ENCODE peak calls at places on chromosomes 12 and 14, in five cellular contexts. One of them, this sample, is unnamed.

GRCh38 chr14:100738269-100738691 is 11.6 kb downstream of the DLK1 start:
- DNase-seq in right cardiac atrium: no peak
- DNase-seq in naive thymus-derived CD8-positive, alpha-beta T cell: no peak
- DNase-seq in activated effector memory CD4-positive, alpha-beta T cell treated with anti-CD3 and anti-CD28 coated beads, Interleukin-2, amount 50 U/mL, for 16 hours: peak
- DNase-seq in central memory CD4-positive, alpha-beta T cell: no peak
- DNase-seq in this sample: no peak

GRCh38 chr12:46320731-46321130 is 51.8 kb downstream of the SLC38A2 start:
- DNase-seq in right cardiac atrium: no peak
- DNase-seq in naive thymus-derived CD8-positive, alpha-beta T cell: no peak
- DNase-seq in activated effector memory CD4-positive, alpha-beta T cell treated with anti-CD3 and anti-CD28 coated beads, Interleukin-2, amount 50 U/mL, for 16 hours: no peak
- DNase-seq in central memory CD4-positive, alpha-beta T cell: no peak
- DNase-seq in this sample: no peak

GRCh38 chr14:83473846-83474245 is 1940.2 kb upstream of the SEL1L start:
- DNase-seq in right cardiac atrium: no peak
- DNase-seq in naive thymus-derived CD8-positive, alpha-beta T cell: no peak
- DNase-seq in activated effector memory CD4-positive, alpha-beta T cell treated with anti-CD3 and anti-CD28 coated beads, Interleukin-2, amount 50 U/mL, for 16 hours: no peak
- DNase-seq in central memory CD4-positive, alpha-beta T cell: no peak
- DNase-seq in this sample: no peak

GRCh38 chr14:106845286-106846087 is 1319.1 kb downstream of the TMEM121 start:
- DNase-seq in right cardiac atrium: no peak
- DNase-seq in naive thymus-derived CD8-positive, alpha-beta T cell: peak
- DNase-seq in activated effector memory CD4-positive, alpha-beta T cell treated with anti-CD3 and anti-CD28 coated beads, Interleukin-2, amount 50 U/mL, for 16 hours: peak
- DNase-seq in central memory CD4-positive, alpha-beta T cell: peak
- DNase-seq in this sample: peak

GRCh38 chr14:39247256-39247655 is 13.5 kb downstream of the MIA2 start:
- DNase-seq in right cardiac atrium: no peak
- DNase-seq in naive thymus-derived CD8-positive, alpha-beta T cell: no peak
- DNase-seq in activated effector memory CD4-positive, alpha-beta T cell treated with anti-CD3 and anti-CD28 coated beads, Interleukin-2, amount 50 U/mL, for 16 hours: no peak
- DNase-seq in central memory CD4-positive, alpha-beta T cell: no peak
- DNase-seq in this sample: no peak

GRCh38 chr12:109767456-109767855 is 53.8 kb downstream of the FAM222A start:
- DNase-seq in right cardiac atrium: no peak
- DNase-seq in naive thymus-derived CD8-positive, alpha-beta T cell: no peak
- DNase-seq in activated effector memory CD4-positive, alpha-beta T cell treated with anti-CD3 and anti-CD28 coated beads, Interleukin-2, amount 50 U/mL, for 16 hours: no peak
- DNase-seq in central memory CD4-positive, alpha-beta T cell: no peak
- DNase-seq in this sample: no peak

GRCh38 chr14:92978229-92979021 is 55.5 kb downstream of the CHGA start:
- DNase-seq in right cardiac atrium: no peak
- DNase-seq in naive thymus-derived CD8-positive, alpha-beta T cell: no peak
- DNase-seq in activated effector memory CD4-positive, alpha-beta T cell treated with anti-CD3 and anti-CD28 coated beads, Interleukin-2, amount 50 U/mL, for 16 hours: no peak
- DNase-seq in central memory CD4-positive, alpha-beta T cell: no peak
- DNase-seq in this sample: no peak

GRCh38 chr14:89719371-89720075 is 235.0 kb downstream of the EFCAB11 start:
- DNase-seq in right cardiac atrium: no peak
- DNase-seq in naive thymus-derived CD8-positive, alpha-beta T cell: no peak
- DNase-seq in activated effector memory CD4-positive, alpha-beta T cell treated with anti-CD3 and anti-CD28 coated beads, Interleukin-2, amount 50 U/mL, for 16 hours: no peak
- DNase-seq in central memory CD4-positive, alpha-beta T cell: no peak
- DNase-seq in this sample: no peak

GRCh38 chr14:47269788-47270492 is 405.5 kb downstream of the MDGA2 start:
- DNase-seq in right cardiac atrium: no peak
- DNase-seq in naive thymus-derived CD8-positive, alpha-beta T cell: no peak
- DNase-seq in activated effector memory CD4-positive, alpha-beta T cell treated with anti-CD3 and anti-CD28 coated beads, Interleukin-2, amount 50 U/mL, for 16 hours: no peak
- DNase-seq in central memory CD4-positive, alpha-beta T cell: no peak
- DNase-seq in this sample: no peak

GRCh38 chr14:56268653-56269052 is 150.4 kb downstream of the PELI2 start:
- DNase-seq in right cardiac atrium: no peak
- DNase-seq in naive thymus-derived CD8-positive, alpha-beta T cell: no peak
- DNase-seq in activated effector memory CD4-positive, alpha-beta T cell treated with anti-CD3 and anti-CD28 coated beads, Interleukin-2, amount 50 U/mL, for 16 hours: no peak
- DNase-seq in central memory CD4-positive, alpha-beta T cell: no peak
- DNase-seq in this sample: no peak

GRCh38 chr12:72295744-72296143 is 23.6 kb downstream of the TRHDE start:
- DNase-seq in right cardiac atrium: no peak
- DNase-seq in naive thymus-derived CD8-positive, alpha-beta T cell: no peak
- DNase-seq in activated effector memory CD4-positive, alpha-beta T cell treated with anti-CD3 and anti-CD28 coated beads, Interleukin-2, amount 50 U/mL, for 16 hours: no peak
- DNase-seq in central memory CD4-positive, alpha-beta T cell: no peak
- DNase-seq in this sample: no peak

GRCh38 chr14:53509227-53509822 is 356.2 kb upstream of the DDHD1 start:
- DNase-seq in right cardiac atrium: peak
- DNase-seq in naive thymus-derived CD8-positive, alpha-beta T cell: no peak
- DNase-seq in activated effector memory CD4-positive, alpha-beta T cell treated with anti-CD3 and anti-CD28 coated beads, Interleukin-2, amount 50 U/mL, for 16 hours: no peak
- DNase-seq in central memory CD4-positive, alpha-beta T cell: no peak
- DNase-seq in this sample: no peak

GRCh38 chr14:45039390-45039789 is 44.5 kb upstream of the PRPF39 start:
- DNase-seq in right cardiac atrium: no peak
- DNase-seq in naive thymus-derived CD8-positive, alpha-beta T cell: no peak
- DNase-seq in activated effector memory CD4-positive, alpha-beta T cell treated with anti-CD3 and anti-CD28 coated beads, Interleukin-2, amount 50 U/mL, for 16 hours: no peak
- DNase-seq in central memory CD4-positive, alpha-beta T cell: no peak
- DNase-seq in this sample: no peak

GRCh38 chr14:88210426-88210825 is 112.6 kb downstream of the KCNK10 start:
- DNase-seq in right cardiac atrium: no peak
- DNase-seq in naive thymus-derived CD8-positive, alpha-beta T cell: no peak
- DNase-seq in activated effector memory CD4-positive, alpha-beta T cell treated with anti-CD3 and anti-CD28 coated beads, Interleukin-2, amount 50 U/mL, for 16 hours: no peak
- DNase-seq in central memory CD4-positive, alpha-beta T cell: no peak
- DNase-seq in this sample: no peak

GRCh38 chr14:73176673-73177072 is 40.4 kb downstream of the PSEN1 start:
- DNase-seq in right cardiac atrium: no peak
- DNase-seq in naive thymus-derived CD8-positive, alpha-beta T cell: no peak
- DNase-seq in activated effector memory CD4-positive, alpha-beta T cell treated with anti-CD3 and anti-CD28 coated beads, Interleukin-2, amount 50 U/mL, for 16 hours: no peak
- DNase-seq in central memory CD4-positive, alpha-beta T cell: no peak
- DNase-seq in this sample: no peak

GRCh38 chr12:47242426-47242825 is 162.7 kb upstream of the AMIGO2 start:
- DNase-seq in right cardiac atrium: no peak
- DNase-seq in naive thymus-derived CD8-positive, alpha-beta T cell: no peak
- DNase-seq in activated effector memory CD4-positive, alpha-beta T cell treated with anti-CD3 and anti-CD28 coated beads, Interleukin-2, amount 50 U/mL, for 16 hours: no peak
- DNase-seq in central memory CD4-positive, alpha-beta T cell: no peak
- DNase-seq in this sample: no peak

GRCh38 chr12:32120419-32120818 is 13.8 kb downstream of the BICD1 start:
- DNase-seq in right cardiac atrium: no peak
- DNase-seq in naive thymus-derived CD8-positive, alpha-beta T cell: no peak
- DNase-seq in activated effector memory CD4-positive, alpha-beta T cell treated with anti-CD3 and anti-CD28 coated beads, Interleukin-2, amount 50 U/mL, for 16 hours: no peak
- DNase-seq in central memory CD4-positive, alpha-beta T cell: no peak
- DNase-seq in this sample: no peak

GRCh38 chr12:57738661-57739237 is at the start of gene AGAP2:
- DNase-seq in right cardiac atrium: no peak
- DNase-seq in naive thymus-derived CD8-positive, alpha-beta T cell: no peak
- DNase-seq in activated effector memory CD4-positive, alpha-beta T cell treated with anti-CD3 and anti-CD28 coated beads, Interleukin-2, amount 50 U/mL, for 16 hours: no peak
- DNase-seq in central memory CD4-positive, alpha-beta T cell: no peak
- DNase-seq in this sample: no peak

GRCh38 chr12:4538207-4539160 is at the start of gene RAD51AP1:
- DNase-seq in right cardiac atrium: peak
- DNase-seq in naive thymus-derived CD8-positive, alpha-beta T cell: peak
- DNase-seq in activated effector memory CD4-positive, alpha-beta T cell treated with anti-CD3 and anti-CD28 coated beads, Interleukin-2, amount 50 U/mL, for 16 hours: peak
- DNase-seq in central memory CD4-positive, alpha-beta T cell: peak
- DNase-seq in this sample: peak

GRCh38 chr14:77458249-77458950 is 507 bp downstream of the AHSA1 start:
- DNase-seq in right cardiac atrium: no peak
- DNase-seq in naive thymus-derived CD8-positive, alpha-beta T cell: peak
- DNase-seq in activated effector memory CD4-positive, alpha-beta T cell treated with anti-CD3 and anti-CD28 coated beads, Interleukin-2, amount 50 U/mL, for 16 hours: peak
- DNase-seq in central memory CD4-positive, alpha-beta T cell: peak
- DNase-seq in this sample: peak

GRCh38 chr14:70045715-70046535 is 142.8 kb downstream of the SLC8A3 start:
- DNase-seq in right cardiac atrium: peak
- DNase-seq in naive thymus-derived CD8-positive, alpha-beta T cell: no peak
- DNase-seq in activated effector memory CD4-positive, alpha-beta T cell treated with anti-CD3 and anti-CD28 coated beads, Interleukin-2, amount 50 U/mL, for 16 hours: no peak
- DNase-seq in central memory CD4-positive, alpha-beta T cell: no peak
- DNase-seq in this sample: no peak

GRCh38 chr12:7155471-7156034 is 25.4 kb downstream of the CLSTN3 start:
- DNase-seq in right cardiac atrium: no peak
- DNase-seq in naive thymus-derived CD8-positive, alpha-beta T cell: no peak
- DNase-seq in activated effector memory CD4-positive, alpha-beta T cell treated with anti-CD3 and anti-CD28 coated beads, Interleukin-2, amount 50 U/mL, for 16 hours: no peak
- DNase-seq in central memory CD4-positive, alpha-beta T cell: no peak
- DNase-seq in this sample: no peak

GRCh38 chr12:108299516-108299915 is 39.6 kb downstream of the CMKLR1 start:
- DNase-seq in right cardiac atrium: no peak
- DNase-seq in naive thymus-derived CD8-positive, alpha-beta T cell: no peak
- DNase-seq in activated effector memory CD4-positive, alpha-beta T cell treated with anti-CD3 and anti-CD28 coated beads, Interleukin-2, amount 50 U/mL, for 16 hours: peak
- DNase-seq in central memory CD4-positive, alpha-beta T cell: no peak
- DNase-seq in this sample: no peak

GRCh38 chr12:109020750-109021380 is at the start of gene SVOP:
- DNase-seq in right cardiac atrium: peak
- DNase-seq in naive thymus-derived CD8-positive, alpha-beta T cell: peak
- DNase-seq in activated effector memory CD4-positive, alpha-beta T cell treated with anti-CD3 and anti-CD28 coated beads, Interleukin-2, amount 50 U/mL, for 16 hours: peak
- DNase-seq in central memory CD4-positive, alpha-beta T cell: no peak
- DNase-seq in this sample: no peak

GRCh38 chr12:48982397-48983080 is 4.4 kb downstream of the WNT1 start:
- DNase-seq in right cardiac atrium: no peak
- DNase-seq in naive thymus-derived CD8-positive, alpha-beta T cell: no peak
- DNase-seq in activated effector memory CD4-positive, alpha-beta T cell treated with anti-CD3 and anti-CD28 coated beads, Interleukin-2, amount 50 U/mL, for 16 hours: no peak
- DNase-seq in central memory CD4-positive, alpha-beta T cell: no peak
- DNase-seq in this sample: no peak

GRCh38 chr12:89574736-89575208 is 48.9 kb upstream of the POC1B start:
- DNase-seq in right cardiac atrium: no peak
- DNase-seq in naive thymus-derived CD8-positive, alpha-beta T cell: no peak
- DNase-seq in activated effector memory CD4-positive, alpha-beta T cell treated with anti-CD3 and anti-CD28 coated beads, Interleukin-2, amount 50 U/mL, for 16 hours: no peak
- DNase-seq in central memory CD4-positive, alpha-beta T cell: no peak
- DNase-seq in this sample: no peak

GRCh38 chr14:68911594-68912227 is 67.4 kb downstream of the ACTN1 start:
- DNase-seq in right cardiac atrium: peak
- DNase-seq in naive thymus-derived CD8-positive, alpha-beta T cell: peak
- DNase-seq in activated effector memory CD4-positive, alpha-beta T cell treated with anti-CD3 and anti-CD28 coated beads, Interleukin-2, amount 50 U/mL, for 16 hours: peak
- DNase-seq in central memory CD4-positive, alpha-beta T cell: peak
- DNase-seq in this sample: peak

GRCh38 chr12:53365245-53365904 is 14.6 kb upstream of the SP1 start:
- DNase-seq in right cardiac atrium: no peak
- DNase-seq in naive thymus-derived CD8-positive, alpha-beta T cell: no peak
- DNase-seq in activated effector memory CD4-positive, alpha-beta T cell treated with anti-CD3 and anti-CD28 coated beads, Interleukin-2, amount 50 U/mL, for 16 hours: no peak
- DNase-seq in central memory CD4-positive, alpha-beta T cell: no peak
- DNase-seq in this sample: no peak

This sample was measured in T-cell.